ENCODE peak calls at places on chromosomes 4 and X, in ten cellular contexts. H, F, B, P, V, R, W, Y, E and U are unnamed samples.
A peak's percentile ranks its signal among the peaks of the same experiment; 100 is the strongest.

GRCh38 chr4:48311896-48312295 is 29.4 kb upstream of the SLAIN2 start:
- DNase-seq in H (no peak), F (no peak), B (no peak), P (no peak), V (no peak), R (no peak), W (no peak), Y (no peak), E (no peak), U (no peak)

GRCh38 chr4:25031077-25031606 is 396 bp upstream of the LGI2 start:
- DNase-seq in H (peak; percentile 53), F (no peak), B (peak; percentile 50), P (no peak), V (no peak), R (no peak), W (no peak), Y (peak; percentile 26), E (peak; percentile 19), U (no peak)

GRCh38 chrX:24647257-24648058 is at the start of gene PCYT1B:
- DNase-seq in H (peak; percentile 96), F (no peak), B (peak; percentile 94), P (peak; percentile 9), V (peak; percentile 42), R (peak; percentile 54), W (peak; percentile 26), Y (peak; percentile 68), E (peak; percentile 59), U (peak; percentile 61)

GRCh38 chr4:1002631-1003251 is 8.7 kb upstream of the FGFRL1 start:
- DNase-seq in H (no peak), F (no peak), B (peak; percentile 68), P (no peak), V (no peak), R (no peak), W (no peak), Y (no peak), E (no peak), U (no peak)

GRCh38 chr4:78293348-78293747 is 236.2 kb downstream of the FRAS1 start:
- DNase-seq in H (no peak), F (no peak), B (no peak), P (no peak), V (no peak), R (no peak), W (no peak), Y (peak; percentile 82), E (no peak), U (no peak)

GRCh38 chrX:133495464-133496391 is 80.4 kb upstream of the GPC4 start:
- DNase-seq in H (no peak), F (no peak), B (no peak), P (no peak), V (peak; percentile 50), R (no peak), W (no peak), Y (peak; percentile 80), E (peak; percentile 58), U (no peak)

GRCh38 chr4:172305698-172306097 is 492.5 kb downstream of the GALNTL6 start:
- DNase-seq in H (no peak), F (no peak), B (no peak), P (no peak), V (no peak), R (no peak), W (no peak), Y (no peak), E (no peak), U (no peak)

GRCh38 chr4:125070869-125071268 is 243.9 kb upstream of the FAT4 start:
- DNase-seq in H (peak; percentile 70), F (no peak), B (no peak), P (no peak), V (no peak), R (no peak), W (no peak), Y (no peak), E (no peak), U (no peak)

GRCh38 chr4:118989098-118990080 is 100.7 kb downstream of the SYNPO2 start:
- DNase-seq in H (no peak), F (no peak), B (no peak), P (no peak), V (no peak), R (no peak), W (no peak), Y (peak; percentile 87), E (no peak), U (no peak)

GRCh38 chr4:85929926-85930325 is 429.9 kb downstream of the MAPK10 start:
- DNase-seq in H (peak; percentile 23), F (peak; percentile 7), B (peak; percentile 74), P (no peak), V (peak; percentile 65), R (peak; percentile 42), W (no peak), Y (no peak), E (no peak), U (no peak)

GRCh38 chr4:106978046-106978774 is 57.9 kb downstream of the DKK2 start:
- DNase-seq in H (no peak), F (no peak), B (peak; percentile 7), P (no peak), V (no peak), R (no peak), W (no peak), Y (no peak), E (no peak), U (no peak)

GRCh38 chrX:1249101-1249887 is 19.3 kb upstream of the CSF2RA start:
- DNase-seq in H (peak; percentile 82), F (peak; percentile 13), B (peak; percentile 82), P (no peak), V (peak; percentile 36), R (peak; percentile 62), W (peak; percentile 24), Y (no peak), E (no peak), U (no peak)

DNA sequence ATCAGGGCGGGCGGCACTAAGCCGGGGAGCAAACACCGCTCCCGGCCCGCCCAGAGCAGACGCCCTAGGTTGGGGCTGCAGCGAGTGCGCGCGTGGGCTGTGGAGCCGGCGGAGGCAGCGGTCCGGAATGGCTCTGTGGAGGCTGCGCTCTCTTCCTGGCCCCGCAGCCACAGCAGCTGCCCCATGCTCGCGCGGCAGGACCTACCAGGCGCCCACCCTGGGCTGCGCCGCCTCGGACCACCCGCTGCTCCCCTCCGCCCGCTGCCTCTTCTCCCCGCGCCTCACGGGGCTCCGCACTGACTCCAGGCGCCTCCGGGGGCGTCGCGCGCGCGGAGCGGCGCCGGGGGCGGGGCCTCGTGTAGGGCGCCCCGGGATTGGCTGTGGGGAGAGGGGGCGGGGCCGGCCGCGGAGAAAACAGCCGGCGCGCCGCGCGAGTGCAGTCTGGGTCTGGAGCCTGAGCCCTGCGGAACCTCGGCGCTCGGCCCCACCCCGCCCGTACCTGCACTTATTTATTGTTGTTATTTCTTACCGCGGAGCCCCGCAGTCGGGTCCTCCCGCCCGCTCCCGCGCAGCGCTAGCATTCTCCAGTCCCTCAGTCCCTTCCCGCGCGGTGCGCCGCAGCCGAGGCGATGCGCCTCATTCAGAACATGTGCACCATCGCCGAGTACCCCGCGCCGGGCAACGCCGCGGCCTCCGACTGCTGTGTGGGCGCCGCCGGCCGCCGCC is at the start of gene RASL11B:
- DNase-seq in H (peak; percentile 94), F (peak; percentile 20), B (peak; percentile 92), P (peak; percentile 36), V (peak; percentile 84), R (peak; percentile 75), W (peak; percentile 20), Y (peak; percentile 34), E (peak; percentile 89), U (peak; percentile 73)
- TF ChIP-seq CTCF in H (no peak), F (peak; percentile 14), B (peak; percentile 32), P (peak; percentile 44), V (no peak), R (no peak), W (peak; percentile 24), Y (no peak), E (peak; percentile 80), U (no peak)

GRCh38 chr4:13542577-13543042 is 1.7 kb downstream of the NKX3-2 start:
- DNase-seq in H (no peak), F (no peak), B (no peak), P (no peak), V (no peak), R (no peak), W (no peak), Y (no peak), E (no peak), U (no peak)

GRCh38 chr4:13541720-13542576 is 2.4 kb downstream of the NKX3-2 start:
- DNase-seq in H (no peak), F (no peak), B (peak; percentile 69), P (no peak), V (peak; percentile 62), R (peak; percentile 28), W (no peak), Y (no peak), E (no peak), U (peak; percentile 43)

GRCh38 chr4:13544556-13545393 is 467 bp upstream of the NKX3-2 start:
- DNase-seq in H (peak; percentile 86), F (peak; percentile 66), B (peak; percentile 93), P (no peak), V (peak; percentile 88), R (peak; percentile 65), W (no peak), Y (peak; percentile 23), E (peak; percentile 49), U (no peak)

GRCh38 chr4:13543648-13544555 is at the start of gene NKX3-2:
- DNase-seq in H (peak; percentile 76), F (no peak), B (peak; percentile 74), P (no peak), V (no peak), R (no peak), W (no peak), Y (no peak), E (no peak), U (no peak)

GRCh38 chr4:13543091-13543581 is 1.2 kb downstream of the NKX3-2 start:
- DNase-seq in H (no peak), F (no peak), B (no peak), P (no peak), V (no peak), R (no peak), W (no peak), Y (no peak), E (no peak), U (no peak)
- H3K4me3 ChIP-seq in H (no peak overlapping the region), F (no peak overlapping the region), B (peak overlapping the region; percentile 67), P (no peak overlapping the region), V (peak overlapping the region; percentile 59), R (no peak overlapping the region), W (no peak overlapping the region), Y (no peak overlapping the region), E (no peak overlapping the region), U (no peak overlapping the region)

GRCh38 chrX:136778914-136779313 is 1.8 kb downstream of the ARHGEF6 start:
- DNase-seq in H (no peak), F (no peak), B (no peak), P (no peak), V (no peak), R (no peak), W (no peak), Y (no peak), E (no peak), U (no peak)
- H3K27ac ChIP-seq in H (no peak overlapping the region), F (no peak overlapping the region), B (no peak overlapping the region), P (no peak overlapping the region), V (peak overlapping the region; percentile 45), R (peak overlapping the region; percentile 41), W (peak overlapping the region; percentile 56), Y (no peak overlapping the region), E (no peak overlapping the region), U (no peak overlapping the region)

GRCh38 chrX:144896323-144896722 is 351.0 kb upstream of the SPANXN1 start:
- DNase-seq in H (peak; percentile 0), F (no peak), B (peak; percentile 3), P (no peak), V (no peak), R (no peak), W (no peak), Y (no peak), E (no peak), U (no peak)
- TF ChIP-seq CTCF in H (no peak), F (no peak), B (peak; percentile 48), P (no peak), V (no peak), R (no peak), W (no peak), Y (no peak), E (no peak), U (no peak)

GRCh38 chr4:34148322-34148908 is 2095.9 kb downstream of the ARAP2 start:
- DNase-seq in H (no peak), F (no peak), B (no peak), P (no peak), V (no peak), R (no peak), W (no peak), Y (no peak), E (no peak), U (no peak)
- H3K4me3 ChIP-seq in H (no peak overlapping the region), F (no peak overlapping the region), B (no peak overlapping the region), P (no peak overlapping the region), V (no peak overlapping the region), R (no peak overlapping the region), W (no peak overlapping the region), Y (no peak overlapping the region), E (no peak overlapping the region), U (no peak overlapping the region)